ENCODE peak calls at places on chromosomes 13 and 19, in six cellular contexts. A is NCI-H345, V is mesendoderm, T is tibial nerve, F is astrocyte of the cerebellum, Y is NCI-H460. W is an unnamed sample.

GRCh38 chr13:99282264-99283231 is 24.4 kb upstream of the GPR18 start:
- DNase-seq in A (no peak), V (no peak), T (no peak), F (no peak), Y (no peak), W (no peak)

GRCh38 chr13:29369060-29369743 is 226.3 kb downstream of the SLC7A1 start:
- DNase-seq in A (peak; percentile 38), V (peak; percentile 68), T (no peak), F (peak; percentile 15), Y (peak; percentile 40), W (no peak)

GRCh38 chr13:35882722-35883497 is 248.3 kb downstream of the DCLK1 start:
- DNase-seq in A (no peak), V (no peak), T (no peak), F (no peak), Y (no peak), W (no peak)

GRCh38 chr13:21837288-21837687 is 166.4 kb downstream of the FGF9 start:
- DNase-seq in A (no peak), V (no peak), T (no peak), F (no peak), Y (no peak), W (no peak)

GRCh38 chr19:10603084-10603872 is 16.2 kb upstream of the AP1M2 start:
- DNase-seq in A (no peak), V (peak; percentile 83), T (no peak), F (no peak), Y (no peak), W (peak; percentile 84)

GRCh38 chr19:39263912-39264305 is 4.3 kb upstream of the IFNL2 start:
- DNase-seq in A (no peak), V (peak; percentile 12), T (no peak), F (no peak), Y (no peak), W (no peak)

GRCh38 chr13:111877906-111878305 is 189.0 kb upstream of the SOX1 start:
- DNase-seq in A (no peak), V (no peak), T (no peak), F (no peak), Y (no peak), W (no peak)

GRCh38 chr13:103703246-103703645 is 637.0 kb upstream of the SLC10A2 start:
- DNase-seq in A (no peak), V (no peak), T (no peak), F (no peak), Y (no peak), W (no peak)

GRCh38 chr19:13865578-13866462 is 11.1 kb upstream of the NANOS3 start:
- DNase-seq in A (no peak), V (no peak), T (no peak), F (no peak), Y (no peak), W (peak; percentile 32)

GRCh38 chr13:24097064-24097463 is 63.5 kb upstream of the SPATA13 start:
- DNase-seq in A (no peak), V (no peak), T (no peak), F (no peak), Y (no peak), W (no peak)

GRCh38 chr19:18613589-18614234 is 1.0 kb downstream of the TMEM59L start:
- DNase-seq in A (no peak), V (no peak), T (no peak), F (no peak), Y (no peak), W (no peak)

GRCh38 chr13:48624858-48625257 is 28.9 kb upstream of the CYSLTR2 start:
- DNase-seq in A (no peak), V (no peak), T (no peak), F (no peak), Y (no peak), W (no peak)

GRCh38 chr19:16012552-16012951 is 63.7 kb upstream of the TPM4 start:
- DNase-seq in A (no peak), V (no peak), T (no peak), F (no peak), Y (no peak), W (no peak)

GRCh38 chr13:110185696-110186095 is 121.3 kb downstream of the COL4A1 start:
- DNase-seq in A (no peak), V (no peak), T (no peak), F (peak; percentile 22), Y (no peak), W (no peak)

GRCh38 chr19:38482496-38482895 is 49.0 kb downstream of the RYR1 start:
- DNase-seq in A (no peak), V (no peak), T (no peak), F (no peak), Y (no peak), W (no peak)

GRCh38 chr19:12331211-12331941 is 2.1 kb downstream of the ZNF563 start:
- DNase-seq in A (no peak), V (no peak), T (no peak), F (no peak), Y (no peak), W (peak; percentile 56)

GRCh38 chr13:27406178-27406939 is 18.1 kb upstream of the GTF3A start:
- DNase-seq in A (peak; percentile 15), V (peak; percentile 39), T (no peak), F (no peak), Y (peak; percentile 29), W (no peak)

GRCh38 chr13:112434937-112435523 is 58.9 kb downstream of the SPACA7 start:
- DNase-seq in A (no peak), V (no peak), T (no peak), F (no peak), Y (no peak), W (no peak)

GRCh38 chr19:10290439-10290875 is 705 bp downstream of the ICAM5 start:
- DNase-seq in A (no peak), V (peak; percentile 21), T (no peak), F (no peak), Y (no peak), W (no peak)

GRCh38 chr13:31020996-31021395 is 88.5 kb downstream of the TEX26 start:
- DNase-seq in A (no peak), V (peak; percentile 53), T (no peak), F (no peak), Y (no peak), W (no peak)

GRCh38 chr13:24264976-24265375 is 44.4 kb upstream of the C1QTNF9 start:
- DNase-seq in A (no peak), V (no peak), T (no peak), F (no peak), Y (no peak), W (no peak)

GRCh38 chr19:32129141-32129540 is 216.3 kb upstream of the ZNF507 start:
- DNase-seq in A (no peak), V (no peak), T (no peak), F (no peak), Y (no peak), W (no peak)

GRCh38 chr19:40315812-40316475 is 30.8 kb upstream of the AKT2 start:
- DNase-seq in A (no peak), V (no peak), T (no peak), F (no peak), Y (no peak), W (no peak)

GRCh38 chr19:5459360-5459759 is 4.1 kb downstream of the ZNRF4 start:
- DNase-seq in A (no peak), V (no peak), T (no peak), F (no peak), Y (no peak), W (no peak)

GRCh38 chr19:9362905-9363304 is at the start of gene ZNF177:
- DNase-seq in A (no peak), V (no peak), T (no peak), F (no peak), Y (no peak), W (no peak)

GRCh38 chr13:76667551-76667950 is 218.7 kb downstream of the KCTD12 start:
- DNase-seq in A (peak; percentile 24), V (peak; percentile 19), T (no peak), F (peak; percentile 43), Y (peak; percentile 1), W (no peak)

GRCh38 chr19:45752639-45753038 is 16.4 kb downstream of the SIX5 start:
- DNase-seq in A (no peak), V (no peak), T (no peak), F (no peak), Y (no peak), W (no peak)

GRCh38 chr13:44125943-44126469 is 246.3 kb downstream of the LACC1 start:
- DNase-seq in A (no peak), V (no peak), T (no peak), F (no peak), Y (no peak), W (no peak)

GRCh38 chr19:14550201-14550754 is 20.9 kb downstream of the TECR start:
- DNase-seq in A (peak; percentile 9), V (no peak), T (no peak), F (no peak), Y (no peak), W (no peak)

W was measured in activated B cell treated with CpG ODN at 0.5 μM for 24 hours.